ENCODE peak calls at places on chromosome 6, in eight cellular contexts. P is CD4-positive, alpha-beta T cell; A is left lung; R is transverse colon; M is Caco-2; N is AG04450; X is fibroblast of lung; L is ovary. S is an unnamed sample.

GRCh38 chr6:29847871-29848630 is 20.4 kb downstream of the HLA-G start:
- DNase-seq in M (peak; percentile 75), L (peak; percentile 81), P (peak; percentile 82), N (peak; percentile 6), X (peak; percentile 29), A (peak; percentile 73), R (peak; percentile 87), S (no peak)

GRCh38 chr6:33162471-33162870 is 29.8 kb downstream of the COL11A2 start:
- DNase-seq in L (no peak), M (no peak), A (peak; percentile 8), P (no peak), N (no peak), R (no peak), X (no peak), S (no peak)

GRCh38 chr6:54878705-54879104 is 32.1 kb downstream of the FAM83B start:
- DNase-seq in M (no peak), A (no peak), P (no peak), L (no peak), R (no peak), N (no peak), X (no peak), S (no peak)

GRCh38 chr6:79467716-79468115 is 69.5 kb downstream of the LCA5 start:
- DNase-seq in L (no peak), P (no peak), A (no peak), R (no peak), M (no peak), N (no peak), X (peak; percentile 10), S (no peak)

GRCh38 chr6:124819340-124819739 is 142.9 kb upstream of the RNF217 start:
- DNase-seq in A (no peak), P (no peak), M (no peak), X (no peak), N (no peak), R (no peak), L (no peak), S (no peak)

GRCh38 chr6:106026748-106027147 is 59.4 kb upstream of the PRDM1 start:
- DNase-seq in P (no peak), X (peak; percentile 33), M (no peak), R (no peak), L (no peak), A (no peak), N (no peak), S (no peak)

GRCh38 chr6:79810153-79810806 is 137.1 kb downstream of the ELOVL4 start:
- DNase-seq in M (no peak), N (no peak), X (no peak), A (no peak), L (no peak), P (no peak), R (no peak), S (no peak)

GRCh38 chr6:13012977-13013680 is 296.6 kb downstream of the PHACTR1 start:
- DNase-seq in X (no peak), M (no peak), L (peak; percentile 32), P (no peak), A (peak; percentile 83), N (no peak), R (peak; percentile 9), S (no peak)

GRCh38 chr6:133548409-133548808 is 307.3 kb downstream of the EYA4 start:
- DNase-seq in X (peak; percentile 96), N (peak; percentile 70), A (no peak), M (no peak), R (no peak), P (no peak), L (no peak), S (peak; percentile 82)

GRCh38 chr6:48567016-48567415 is 456.0 kb upstream of the PTCHD4 start:
- DNase-seq in P (no peak), X (peak; percentile 55), M (no peak), R (no peak), A (no peak), N (no peak), L (no peak), S (no peak)

GRCh38 chr6:52293067-52293466 is 8.5 kb upstream of the MCM3 start:
- DNase-seq in M (no peak), R (no peak), N (no peak), P (no peak), X (no peak), A (no peak), L (no peak), S (no peak)

GRCh38 chr6:131084982-131085381 is 21.9 kb upstream of the EPB41L2 start:
- DNase-seq in A (no peak), N (no peak), L (no peak), R (no peak), P (no peak), X (no peak), M (no peak), S (no peak)
- TF ChIP-seq CTCF in A (no peak), N (peak; percentile 21), L (no peak), R (no peak), P (no peak), X (no peak), M (peak; percentile 41), S (no peak)

DNA sequence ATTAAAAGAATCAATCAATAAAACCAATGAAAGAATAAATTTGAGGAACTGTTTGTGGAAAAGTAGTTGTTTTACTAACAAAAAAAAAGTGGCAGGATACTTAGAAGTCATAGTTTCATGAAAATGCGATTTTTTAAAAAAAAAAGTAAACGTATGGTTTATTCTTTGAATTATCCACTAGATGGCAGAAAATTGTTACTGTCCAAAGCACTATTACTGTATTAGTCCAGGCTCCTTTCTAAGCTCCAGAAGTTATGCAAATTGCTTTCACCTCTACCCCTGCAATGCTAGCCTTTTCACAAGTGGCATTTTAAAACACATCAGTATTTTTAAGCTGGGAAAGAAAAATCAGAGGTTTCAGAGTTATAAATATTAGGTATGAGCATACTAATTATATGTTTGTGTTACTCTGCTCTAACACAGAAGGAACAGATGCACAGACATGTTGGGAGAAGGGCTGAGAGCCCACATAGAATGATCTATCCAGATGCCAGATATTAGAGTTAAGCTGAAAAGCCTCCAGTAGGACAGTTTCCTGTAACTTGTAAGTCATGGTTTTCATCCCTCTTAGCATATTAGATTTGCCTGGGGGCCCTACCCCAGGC is 63.9 kb downstream of the FHL5 start:
- DNase-seq in R (no peak), X (peak; percentile 22), L (no peak), A (no peak), N (peak; percentile 1), P (no peak), M (no peak), S (no peak)
- TF ChIP-seq CTCF in R (peak; percentile 29), X (peak; percentile 26), L (peak; percentile 23), A (no peak), N (peak; percentile 38), P (peak; percentile 57), M (peak; percentile 19), S (no peak)

GRCh38 chr6:2763876-2764540 is 1.2 kb upstream of the WRNIP1 start:
- DNase-seq in R (no peak), P (no peak), N (no peak), X (no peak), L (peak; percentile 60), A (no peak), M (no peak), S (no peak)

GRCh38 chr6:2766767-2767314 is 1.6 kb downstream of the WRNIP1 start:
- DNase-seq in R (no peak), N (no peak), A (no peak), L (no peak), X (peak; percentile 31), P (no peak), M (no peak), S (no peak)

GRCh38 chr6:2765896-2766766 is 938 bp downstream of the WRNIP1 start:
- DNase-seq in R (peak; percentile 56), N (no peak), L (peak; percentile 70), M (peak; percentile 39), X (peak; percentile 40), P (no peak), A (peak; percentile 56), S (no peak)

GRCh38 chr6:2764610-2765165 is 505 bp upstream of the WRNIP1 start:
- DNase-seq in N (no peak), L (no peak), R (peak; percentile 56), P (peak; percentile 49), A (peak; percentile 70), X (peak; percentile 76), M (peak; percentile 52), S (peak; percentile 40)

GRCh38 chr6:2765166-2765895 is at the start of gene WRNIP1:
- DNase-seq in R (peak; percentile 98), M (peak; percentile 98), X (peak; percentile 99), A (peak; percentile 99), P (peak; percentile 94), N (peak; percentile 98), L (peak; percentile 98), S (peak; percentile 92)
- TF ChIP-seq CTCF in R (peak; percentile 73), M (peak; percentile 32), X (peak; percentile 22), A (peak; percentile 74), P (peak; percentile 44), N (peak; percentile 50), L (peak; percentile 94), S (peak; percentile 73)

DNA sequence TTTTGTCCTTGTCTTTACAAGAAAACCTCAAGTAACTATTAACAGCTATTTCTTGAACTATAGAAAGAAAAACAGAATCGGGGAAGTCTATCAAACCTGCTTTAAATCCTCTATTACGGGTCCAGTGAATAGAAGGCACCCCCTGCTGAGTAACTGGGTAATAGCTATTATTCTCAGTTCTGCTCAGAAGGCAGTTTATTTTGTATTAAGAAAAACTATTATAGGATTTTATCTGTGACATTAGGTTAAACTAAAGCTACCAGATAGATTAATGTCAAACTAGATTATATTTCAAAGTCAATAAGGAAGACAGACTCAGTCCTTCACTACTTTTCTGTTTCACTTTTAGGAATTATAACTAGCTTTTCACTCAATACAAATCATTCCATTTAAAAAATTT is 93.7 kb downstream of the DST start:
- DNase-seq in X (no peak), P (no peak), L (no peak), N (no peak), A (no peak), R (no peak), M (no peak), S (no peak)
- TF ChIP-seq CTCF in X (peak; percentile 57), P (no peak), L (peak; percentile 74), N (peak; percentile 47), A (no peak), R (peak; percentile 11), M (peak; percentile 40), S (peak; percentile 11)

DNA sequence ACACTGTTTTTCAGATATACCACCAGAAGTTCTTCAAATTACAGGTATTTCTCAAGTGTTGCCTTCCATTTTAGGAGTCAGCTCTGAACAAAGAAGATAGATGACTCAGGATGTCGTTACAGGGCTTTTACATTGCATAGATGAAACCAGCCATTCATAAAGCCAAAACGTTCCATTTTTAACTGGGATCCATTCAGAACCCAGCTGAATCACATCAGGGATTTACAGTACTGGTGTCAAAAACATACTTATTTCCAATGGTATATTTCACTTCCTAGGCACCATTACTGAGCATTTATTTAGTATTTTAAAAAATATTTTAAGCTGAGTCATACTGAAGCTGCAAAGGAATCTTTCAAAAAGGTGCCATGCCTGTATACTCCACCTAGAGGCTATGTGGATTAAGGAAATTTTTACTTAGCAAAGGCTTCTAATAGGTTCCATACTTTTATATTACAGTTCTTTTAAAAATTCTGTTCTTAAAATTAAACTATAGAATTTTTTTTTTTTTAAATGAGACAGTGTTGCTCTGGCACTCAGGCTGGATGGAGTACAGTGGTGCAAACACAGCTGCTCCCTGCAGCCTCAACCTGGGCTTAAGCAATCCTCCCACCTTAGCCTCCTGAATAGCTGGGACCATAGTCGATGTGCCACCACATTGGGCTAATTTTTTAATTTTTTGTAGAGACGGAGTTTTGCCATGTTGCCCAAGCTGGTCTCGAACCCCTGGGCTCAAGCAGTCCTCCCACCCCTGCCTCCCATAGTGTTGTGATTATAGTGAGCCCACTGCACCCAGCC is 2.6 kb downstream of the ASF1A start:
- DNase-seq in R (no peak), L (no peak), A (no peak), P (no peak), X (peak; percentile 72), M (no peak), N (no peak), S (no peak)
- TF ChIP-seq CTCF in R (peak; percentile 37), L (no peak), A (peak; percentile 25), P (peak; percentile 31), X (peak; percentile 49), M (peak; percentile 52), N (peak; percentile 50), S (peak; percentile 32)